ENCODE peak calls at places on chromosome X, in four cellular contexts. Y is hypothalamus, M is NCI-H460, D is NB4. A is an unnamed sample.
A peak's percentile ranks its signal among the peaks of the same experiment; 100 is the strongest.

GRCh38 chrX:19628006-19628575 is 112.8 kb upstream of the MAP3K15 start:
- DNase-seq in D (no peak), M (no peak), Y (no peak), A (no peak)

GRCh38 chrX:42246814-42247213 is 323.5 kb upstream of the CASK start:
- DNase-seq in Y (no peak), D (no peak), M (no peak), A (no peak)

GRCh38 chrX:107766470-107767140 is 9.0 kb downstream of the TSC22D3 start:
- DNase-seq in Y (no peak), D (peak; percentile 53), M (no peak), A (peak; percentile 75)

GRCh38 chrX:68831405-68832100 is 2.7 kb downstream of the EFNB1 start:
- DNase-seq in Y (no peak), M (no peak), D (peak; percentile 21), A (no peak)

GRCh38 chrX:103733017-103733416 is 22.3 kb downstream of the TMEM31 start:
- DNase-seq in M (no peak), Y (no peak), D (no peak), A (no peak)

GRCh38 chrX:131262738-131263679 is 26.1 kb downstream of the IGSF1 start:
- DNase-seq in D (peak; percentile 31), M (peak; percentile 16), Y (no peak), A (no peak)

GRCh38 chrX:111519215-111519614 is 7.8 kb downstream of the SERTM2 start:
- DNase-seq in Y (no peak), D (peak; percentile 3), M (no peak), A (no peak)

GRCh38 chrX:27917713-27918500 is 63.3 kb downstream of the DCAF8L1 start:
- DNase-seq in M (no peak), D (no peak), Y (no peak), A (no peak)

GRCh38 chrX:131802836-131803626 is 220.1 kb upstream of the STK26 start:
- DNase-seq in D (peak; percentile 5), Y (no peak), M (no peak), A (no peak)

GRCh38 chrX:145953628-145954027 is 136.0 kb downstream of the SLITRK2 start:
- DNase-seq in M (no peak), D (no peak), Y (no peak), A (no peak)

GRCh38 chrX:38816158-38816557 is 14.9 kb downstream of the MID1IP1 start:
- DNase-seq in Y (no peak), D (peak; percentile 9), M (no peak), A (no peak)

GRCh38 chrX:78595901-78596502 is 63.1 kb downstream of the RTL3 start:
- DNase-seq in M (no peak), D (peak; percentile 54), Y (no peak), A (no peak)